ENCODE peak calls at places on chromosome X, in seven cellular contexts. One of them, this sample, is unnamed. For H3K9me3, the result is how much of the 10 kb centered on the place peaks cover.

GRCh38 chrX:7190157-7190556 is 42.2 kb upstream of the PUDP start:
- DNase-seq in OCI-LY7: peak
- DNase-seq in cardiac muscle cell: no peak
- DNase-seq in pancreas: no peak
- DNase-seq in tibial artery: no peak
- DNase-seq in left ventricle myocardium inferior: no peak
- DNase-seq in endothelial cell of umbilical vein: no peak
- DNase-seq in this sample: no peak

GRCh38 chrX:153401133-153401764 is at the start of gene PNMA6E:
- DNase-seq in OCI-LY7: no peak
- DNase-seq in cardiac muscle cell: no peak
- DNase-seq in pancreas: no peak
- DNase-seq in tibial artery: no peak
- DNase-seq in left ventricle myocardium inferior: no peak
- DNase-seq in endothelial cell of umbilical vein: no peak
- DNase-seq in this sample: no peak

GRCh38 chrX:123860506-123860840 is 620 bp downstream of the XIAP start:
- DNase-seq in OCI-LY7: peak
- DNase-seq in cardiac muscle cell: no peak
- DNase-seq in pancreas: no peak
- DNase-seq in tibial artery: no peak
- DNase-seq in left ventricle myocardium inferior: no peak
- DNase-seq in endothelial cell of umbilical vein: peak
- DNase-seq in this sample: peak

GRCh38 chrX:107849747-107850478 is 24.2 kb downstream of the MID2 start:
- DNase-seq in OCI-LY7: no peak
- DNase-seq in cardiac muscle cell: no peak
- DNase-seq in pancreas: no peak
- DNase-seq in tibial artery: no peak
- DNase-seq in left ventricle myocardium inferior: no peak
- DNase-seq in endothelial cell of umbilical vein: peak
- DNase-seq in this sample: no peak

GRCh38 chrX:56574861-56575260 is 11.4 kb downstream of the UBQLN2 start:
- DNase-seq in OCI-LY7: no peak
- DNase-seq in cardiac muscle cell: no peak
- DNase-seq in pancreas: no peak
- DNase-seq in tibial artery: no peak
- DNase-seq in left ventricle myocardium inferior: no peak
- DNase-seq in endothelial cell of umbilical vein: no peak
- DNase-seq in this sample: no peak

GRCh38 chrX:72046447-72046846 is 85.3 kb downstream of the RTL5 start:
- DNase-seq in OCI-LY7: no peak
- DNase-seq in cardiac muscle cell: no peak
- DNase-seq in pancreas: no peak
- DNase-seq in tibial artery: no peak
- DNase-seq in left ventricle myocardium inferior: no peak
- DNase-seq in endothelial cell of umbilical vein: peak
- DNase-seq in this sample: peak

GRCh38 chrX:13659057-13659456 is 6.1 kb downstream of the TCEANC start:
- DNase-seq in OCI-LY7: peak
- DNase-seq in cardiac muscle cell: no peak
- DNase-seq in pancreas: no peak
- DNase-seq in tibial artery: no peak
- DNase-seq in left ventricle myocardium inferior: no peak
- DNase-seq in endothelial cell of umbilical vein: no peak
- DNase-seq in this sample: no peak

GRCh38 chrX:144327515-144327914 is 443.6 kb downstream of the UBE2NL start:
- DNase-seq in OCI-LY7: no peak
- DNase-seq in cardiac muscle cell: no peak
- DNase-seq in pancreas: no peak
- DNase-seq in tibial artery: no peak
- DNase-seq in left ventricle myocardium inferior: no peak
- DNase-seq in endothelial cell of umbilical vein: no peak
- DNase-seq in this sample: no peak

GRCh38 chrX:27619975-27620374 is 29.8 kb downstream of the DCAF8L2 start:
- DNase-seq in OCI-LY7: no peak
- DNase-seq in cardiac muscle cell: peak
- DNase-seq in pancreas: no peak
- DNase-seq in tibial artery: no peak
- DNase-seq in left ventricle myocardium inferior: no peak
- DNase-seq in endothelial cell of umbilical vein: peak
- DNase-seq in this sample: no peak

GRCh38 chrX:40933132-40934078 is 151.8 kb upstream of the USP9X start:
- DNase-seq in OCI-LY7: no peak
- DNase-seq in cardiac muscle cell: peak
- DNase-seq in pancreas: no peak
- DNase-seq in tibial artery: no peak
- DNase-seq in left ventricle myocardium inferior: no peak
- DNase-seq in endothelial cell of umbilical vein: peak
- DNase-seq in this sample: peak

GRCh38 chrX:54413753-54414152 is 26.5 kb upstream of the TSR2 start:
- DNase-seq in OCI-LY7: no peak
- DNase-seq in cardiac muscle cell: no peak
- DNase-seq in pancreas: no peak
- DNase-seq in tibial artery: no peak
- DNase-seq in left ventricle myocardium inferior: no peak
- DNase-seq in endothelial cell of umbilical vein: no peak
- DNase-seq in this sample: no peak

GRCh38 chrX:16838202-16839066 is 31.7 kb downstream of the RBBP7 start:
- DNase-seq in OCI-LY7: no peak
- DNase-seq in cardiac muscle cell: peak
- DNase-seq in pancreas: no peak
- DNase-seq in tibial artery: peak
- DNase-seq in left ventricle myocardium inferior: peak
- DNase-seq in endothelial cell of umbilical vein: peak
- DNase-seq in this sample: no peak

GRCh38 chrX:40389555-40389954 is 191.2 kb upstream of the ATP6AP2 start:
- DNase-seq in OCI-LY7: no peak
- DNase-seq in cardiac muscle cell: no peak
- DNase-seq in pancreas: no peak
- DNase-seq in tibial artery: no peak
- DNase-seq in left ventricle myocardium inferior: no peak
- DNase-seq in endothelial cell of umbilical vein: no peak
- DNase-seq in this sample: no peak

GRCh38 chrX:13428055-13428786 is 108.4 kb upstream of the ATXN3L start:
- DNase-seq in OCI-LY7: no peak
- DNase-seq in cardiac muscle cell: no peak
- DNase-seq in pancreas: no peak
- DNase-seq in tibial artery: no peak
- DNase-seq in left ventricle myocardium inferior: no peak
- DNase-seq in endothelial cell of umbilical vein: peak
- DNase-seq in this sample: no peak

GRCh38 chrX:57932266-57932665 is 22.0 kb upstream of the ZXDA start:
- DNase-seq in OCI-LY7: no peak
- DNase-seq in cardiac muscle cell: no peak
- DNase-seq in pancreas: no peak
- DNase-seq in tibial artery: no peak
- DNase-seq in left ventricle myocardium inferior: no peak
- DNase-seq in endothelial cell of umbilical vein: no peak
- DNase-seq in this sample: no peak

GRCh38 chrX:48802813-48803261 is 970 bp downstream of the HDAC6 start:
- DNase-seq in OCI-LY7: no peak
- DNase-seq in cardiac muscle cell: no peak
- DNase-seq in pancreas: no peak
- DNase-seq in tibial artery: no peak
- DNase-seq in left ventricle myocardium inferior: no peak
- DNase-seq in endothelial cell of umbilical vein: peak
- DNase-seq in this sample: no peak

GRCh38 chrX:108072746-108073145 is 18.6 kb downstream of the PSMD10 start:
- DNase-seq in OCI-LY7: no peak
- DNase-seq in cardiac muscle cell: no peak
- DNase-seq in pancreas: no peak
- DNase-seq in tibial artery: no peak
- DNase-seq in left ventricle myocardium inferior: no peak
- DNase-seq in endothelial cell of umbilical vein: peak
- DNase-seq in this sample: no peak

GRCh38 chrX:136250191-136251041 is 784 bp downstream of the MAP7D3 start:
- DNase-seq in OCI-LY7: peak
- DNase-seq in cardiac muscle cell: peak
- DNase-seq in pancreas: no peak
- DNase-seq in tibial artery: no peak
- DNase-seq in left ventricle myocardium inferior: no peak
- DNase-seq in endothelial cell of umbilical vein: peak
- DNase-seq in this sample: peak

GRCh38 chrX:28966335-28966734 is 379.1 kb downstream of the IL1RAPL1 start:
- DNase-seq in OCI-LY7: no peak
- DNase-seq in cardiac muscle cell: no peak
- DNase-seq in pancreas: no peak
- DNase-seq in tibial artery: no peak
- DNase-seq in left ventricle myocardium inferior: no peak
- DNase-seq in endothelial cell of umbilical vein: peak
- DNase-seq in this sample: no peak

GRCh38 chrX:136694491-136695087 is 46.6 kb downstream of the CD40LG start:
- DNase-seq in OCI-LY7: peak
- DNase-seq in cardiac muscle cell: peak
- DNase-seq in pancreas: no peak
- DNase-seq in tibial artery: no peak
- DNase-seq in left ventricle myocardium inferior: no peak
- DNase-seq in endothelial cell of umbilical vein: peak
- DNase-seq in this sample: peak

GRCh38 chrX:150308532-150309157 is 54.5 kb upstream of the MAMLD1 start:
- DNase-seq in OCI-LY7: no peak
- DNase-seq in cardiac muscle cell: no peak
- DNase-seq in pancreas: no peak
- DNase-seq in tibial artery: no peak
- DNase-seq in left ventricle myocardium inferior: no peak
- DNase-seq in endothelial cell of umbilical vein: no peak
- DNase-seq in this sample: no peak

GRCh38 chrX:30885136-30885535 is 3.9 kb downstream of the TAB3 start:
- DNase-seq in OCI-LY7: no peak
- DNase-seq in cardiac muscle cell: no peak
- DNase-seq in pancreas: no peak
- DNase-seq in tibial artery: no peak
- DNase-seq in left ventricle myocardium inferior: no peak
- DNase-seq in endothelial cell of umbilical vein: no peak
- DNase-seq in this sample: no peak

GRCh38 chrX:30889147-30890125 is at the start of gene TAB3:
- DNase-seq in OCI-LY7: peak
- DNase-seq in cardiac muscle cell: peak
- DNase-seq in pancreas: peak
- DNase-seq in tibial artery: peak
- DNase-seq in left ventricle myocardium inferior: peak
- DNase-seq in endothelial cell of umbilical vein: peak
- DNase-seq in this sample: peak

GRCh38 chrX:30888526-30889146 is 418 bp downstream of the TAB3 start:
- DNase-seq in OCI-LY7: no peak
- DNase-seq in cardiac muscle cell: peak
- DNase-seq in pancreas: peak
- DNase-seq in tibial artery: no peak
- DNase-seq in left ventricle myocardium inferior: no peak
- DNase-seq in endothelial cell of umbilical vein: peak
- DNase-seq in this sample: no peak

GRCh38 chrX:30887288-30887687 is 1.8 kb downstream of the TAB3 start:
- DNase-seq in OCI-LY7: no peak
- DNase-seq in cardiac muscle cell: no peak
- DNase-seq in pancreas: no peak
- DNase-seq in tibial artery: no peak
- DNase-seq in left ventricle myocardium inferior: no peak
- DNase-seq in endothelial cell of umbilical vein: no peak
- DNase-seq in this sample: no peak

DNA sequence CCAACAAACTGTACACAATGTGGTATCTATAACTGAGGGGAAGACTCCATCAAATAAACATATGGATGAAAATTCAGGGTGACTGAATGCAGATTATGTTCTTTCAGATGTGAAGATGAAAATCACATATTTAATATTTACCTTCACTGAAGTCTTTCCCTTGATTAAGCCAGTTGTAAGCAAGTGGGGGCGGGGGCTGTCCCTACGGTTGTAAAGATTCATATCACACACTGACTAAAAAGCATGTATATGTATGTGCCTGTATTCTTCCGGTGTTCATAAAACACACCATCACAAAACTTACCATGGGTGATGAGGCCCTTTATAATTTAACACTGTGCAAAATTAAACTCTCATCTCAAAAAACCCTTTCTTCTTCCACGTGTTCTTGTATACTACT is 1.3 kb downstream of the TAB3 start:
- DNase-seq in OCI-LY7: no peak
- DNase-seq in cardiac muscle cell: no peak
- DNase-seq in pancreas: no peak
- DNase-seq in tibial artery: no peak
- DNase-seq in left ventricle myocardium inferior: no peak
- DNase-seq in endothelial cell of umbilical vein: no peak
- DNase-seq in this sample: no peak
- H3K4me3 ChIP-seq in OCI-LY7: peak
- H3K4me3 ChIP-seq in cardiac muscle cell: peak
- H3K4me3 ChIP-seq in pancreas: peak
- H3K4me3 ChIP-seq in tibial artery: peak
- H3K4me3 ChIP-seq in left ventricle myocardium inferior: peak
- H3K4me3 ChIP-seq in endothelial cell of umbilical vein: no peak
- H3K4me3 ChIP-seq in this sample: peak

GRCh38 chrX:146055733-146056132 is 238.1 kb downstream of the SLITRK2 start:
- DNase-seq in OCI-LY7: no peak
- DNase-seq in cardiac muscle cell: no peak
- DNase-seq in pancreas: no peak
- DNase-seq in tibial artery: no peak
- DNase-seq in left ventricle myocardium inferior: no peak
- DNase-seq in endothelial cell of umbilical vein: no peak
- DNase-seq in this sample: no peak

GRCh38 chrX:146054311-146054710 is 236.7 kb downstream of the SLITRK2 start:
- DNase-seq in OCI-LY7: no peak
- DNase-seq in cardiac muscle cell: no peak
- DNase-seq in pancreas: no peak
- DNase-seq in tibial artery: no peak
- DNase-seq in left ventricle myocardium inferior: no peak
- DNase-seq in endothelial cell of umbilical vein: no peak
- DNase-seq in this sample: no peak

GRCh38 chrX:146056511-146057081 is 239.0 kb downstream of the SLITRK2 start:
- DNase-seq in OCI-LY7: no peak
- DNase-seq in cardiac muscle cell: no peak
- DNase-seq in pancreas: no peak
- DNase-seq in tibial artery: no peak
- DNase-seq in left ventricle myocardium inferior: no peak
- DNase-seq in endothelial cell of umbilical vein: no peak
- DNase-seq in this sample: no peak
- H3K9me3 ChIP-seq in OCI-LY7: under half
- H3K9me3 ChIP-seq in cardiac muscle cell: under half
- H3K9me3 ChIP-seq in pancreas: under half
- H3K9me3 ChIP-seq in tibial artery: under half
- H3K9me3 ChIP-seq in left ventricle myocardium inferior: under half
- H3K9me3 ChIP-seq in endothelial cell of umbilical vein: under half
- H3K9me3 ChIP-seq in this sample: under half

GRCh38 chrX:44872817-44873414 is at the start of gene KDM6A:
- DNase-seq in OCI-LY7: peak
- DNase-seq in cardiac muscle cell: peak
- DNase-seq in pancreas: peak
- DNase-seq in tibial artery: peak
- DNase-seq in left ventricle myocardium inferior: peak
- DNase-seq in endothelial cell of umbilical vein: peak
- DNase-seq in this sample: peak
- H3K4me3 ChIP-seq in OCI-LY7: peak
- H3K4me3 ChIP-seq in cardiac muscle cell: peak
- H3K4me3 ChIP-seq in pancreas: peak
- H3K4me3 ChIP-seq in tibial artery: peak
- H3K4me3 ChIP-seq in left ventricle myocardium inferior: peak
- H3K4me3 ChIP-seq in endothelial cell of umbilical vein: peak
- H3K4me3 ChIP-seq in this sample: peak

DNA sequence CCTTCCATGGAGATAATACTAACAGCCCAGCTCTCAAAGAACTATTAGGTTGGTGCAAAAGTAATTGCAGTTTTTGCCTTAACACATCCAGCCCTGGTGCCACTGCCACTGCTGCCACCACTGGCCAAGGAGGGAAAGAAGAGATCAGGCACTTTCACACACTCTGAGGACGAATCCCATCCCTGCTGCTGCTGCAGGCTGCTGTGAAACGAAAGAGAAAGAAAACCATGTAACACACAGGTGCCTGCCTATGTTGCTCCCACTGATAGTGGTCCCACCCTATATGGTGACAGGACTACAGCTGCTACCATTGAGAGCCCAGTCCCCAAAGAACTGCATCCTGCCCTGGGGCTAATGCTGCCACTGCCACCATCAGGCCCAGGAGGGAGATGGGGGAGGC is 35.1 kb downstream of the TMLHE start:
- DNase-seq in OCI-LY7: no peak
- DNase-seq in cardiac muscle cell: no peak
- DNase-seq in pancreas: no peak
- DNase-seq in tibial artery: no peak
- DNase-seq in left ventricle myocardium inferior: no peak
- DNase-seq in endothelial cell of umbilical vein: no peak
- DNase-seq in this sample: peak
- H3K9me3 ChIP-seq in OCI-LY7: under half
- H3K9me3 ChIP-seq in cardiac muscle cell: under half
- H3K9me3 ChIP-seq in pancreas: under half
- H3K9me3 ChIP-seq in tibial artery: under half
- H3K9me3 ChIP-seq in left ventricle myocardium inferior: under half
- H3K9me3 ChIP-seq in endothelial cell of umbilical vein: under half
- H3K9me3 ChIP-seq in this sample: under half